ENCODE peak calls at places on chromosomes 12 and 14, in six cellular contexts. S is GM23338, B is breast epithelium, R is pancreas, T is heart right ventricle, K is small intestine. N is an unnamed sample.

GRCh38 chr14:22319526-22320352 is 269.3 kb downstream of the DAD1 start:
- DNase-seq in S (peak), B (no peak), R (no peak), T (no peak), K (peak), N (no peak)

GRCh38 chr14:50955373-50956043 is 11.2 kb upstream of the PYGL start:
- DNase-seq in S (peak), B (peak), R (no peak), T (peak), K (peak), N (no peak)

GRCh38 chr14:90060965-90061848 is 587 bp upstream of the KCNK13 start:
- DNase-seq in S (peak), B (no peak), R (peak), T (peak), K (no peak), N (no peak)

GRCh38 chr12:47216150-47216677 is 136.5 kb upstream of the AMIGO2 start:
- DNase-seq in S (no peak), B (no peak), R (no peak), T (no peak), K (peak), N (no peak)

GRCh38 chr12:68231229-68231628 is 5.6 kb upstream of the IL26 start:
- DNase-seq in S (no peak), B (no peak), R (no peak), T (no peak), K (no peak), N (no peak)

GRCh38 chr14:100417466-100417865 is 94.3 kb downstream of the SLC25A47 start:
- DNase-seq in S (peak), B (no peak), R (peak), T (no peak), K (peak), N (peak)

GRCh38 chr14:61512026-61512425 is 183.3 kb upstream of the HIF1A start:
- DNase-seq in S (no peak), B (no peak), R (no peak), T (no peak), K (no peak), N (no peak)

GRCh38 chr12:75662501-75663159 is 151.2 kb upstream of the KRR1 start:
- DNase-seq in S (no peak), B (no peak), R (no peak), T (no peak), K (no peak), N (no peak)

GRCh38 chr14:35927727-35928126 is 101.6 kb downstream of the BRMS1L start:
- DNase-seq in S (no peak), B (no peak), R (no peak), T (no peak), K (no peak), N (no peak)

GRCh38 chr12:30847259-30847658 is 79.3 kb upstream of the TSPAN11 start:
- DNase-seq in S (peak), B (no peak), R (no peak), T (no peak), K (peak), N (no peak)

GRCh38 chr12:91139981-91140659 is 28.8 kb upstream of the LUM start:
- DNase-seq in S (no peak), B (no peak), R (no peak), T (no peak), K (no peak), N (no peak)

GRCh38 chr12:34400423-34400881 is 378.2 kb downstream of the ALG10 start:
- DNase-seq in S (no peak), B (peak), R (peak), T (peak), K (no peak), N (no peak)

GRCh38 chr12:120388711-120389431 is 19.9 kb upstream of the MSI1 start:
- DNase-seq in S (peak), B (no peak), R (no peak), T (no peak), K (no peak), N (no peak)

GRCh38 chr14:55291480-55292081 is 20.4 kb downstream of the FBXO34 start:
- DNase-seq in S (no peak), B (no peak), R (no peak), T (no peak), K (no peak), N (no peak)

GRCh38 chr14:97353102-97353501 is 555.9 kb downstream of the VRK1 start:
- DNase-seq in S (no peak), B (no peak), R (no peak), T (no peak), K (no peak), N (no peak)

GRCh38 chr14:73725116-73726024 is 11.2 kb upstream of the PNMA1 start:
- DNase-seq in S (no peak), B (no peak), R (no peak), T (no peak), K (no peak), N (no peak)

GRCh38 chr12:24751181-24751580 is 197.7 kb downstream of the BCAT1 start:
- DNase-seq in S (no peak), B (no peak), R (no peak), T (no peak), K (no peak), N (no peak)

GRCh38 chr12:45909041-45909713 is 81.2 kb downstream of the SCAF11 start:
- DNase-seq in S (no peak), B (no peak), R (no peak), T (no peak), K (no peak), N (no peak)

GRCh38 chr12:131726-132465 is 65.3 kb downstream of the IQSEC3 start:
- DNase-seq in S (no peak), B (no peak), R (no peak), T (no peak), K (no peak), N (no peak)

GRCh38 chr12:127388985-127389384 is 878.0 kb upstream of the TMEM132C start:
- DNase-seq in S (no peak), B (no peak), R (no peak), T (no peak), K (no peak), N (no peak)

GRCh38 chr12:127607146-127607725 is 659.7 kb upstream of the TMEM132C start:
- DNase-seq in S (no peak), B (no peak), R (no peak), T (no peak), K (no peak), N (no peak)

GRCh38 chr12:26787125-26787495 is 45.9 kb downstream of the ITPR2 start:
- DNase-seq in S (no peak), B (no peak), R (no peak), T (no peak), K (no peak), N (no peak)

GRCh38 chr12:113462880-113463745 is 8.6 kb downstream of the LHX5 start:
- DNase-seq in S (peak), B (no peak), R (no peak), T (no peak), K (no peak), N (no peak)

GRCh38 chr14:97120204-97121120 is 323.3 kb downstream of the VRK1 start:
- DNase-seq in S (no peak), B (no peak), R (no peak), T (no peak), K (no peak), N (no peak)

GRCh38 chr14:58978336-58978735 is 210.1 kb upstream of the DAAM1 start:
- DNase-seq in S (no peak), B (no peak), R (no peak), T (peak), K (no peak), N (no peak)

GRCh38 chr12:65825573-65826512 is 1.6 kb downstream of the HMGA2 start:
- DNase-seq in S (peak), B (no peak), R (peak), T (peak), K (peak), N (no peak)

GRCh38 chr12:123995023-123995422 is 22.0 kb downstream of the ZNF664 start:
- DNase-seq in S (no peak), B (no peak), R (no peak), T (no peak), K (no peak), N (no peak)

GRCh38 chr12:76312314-76312713 is 35.9 kb downstream of the BBS10 start:
- DNase-seq in S (peak), B (no peak), R (no peak), T (no peak), K (no peak), N (no peak)

GRCh38 chr14:93619176-93619793 is 169.0 kb downstream of the PRIMA1 start:
- DNase-seq in S (peak), B (no peak), R (no peak), T (no peak), K (peak), N (no peak)

GRCh38 chr12:58066296-58066695 is 124.9 kb downstream of the ATP23 start:
- DNase-seq in S (no peak), B (no peak), R (no peak), T (no peak), K (no peak), N (no peak)

GRCh38 chr14:105925615-105926414 is 399.4 kb downstream of the TMEM121 start:
- DNase-seq in S (no peak), B (peak), R (peak), T (no peak), K (no peak), N (no peak)

GRCh38 chr14:69767369-69767999 is 542 bp downstream of the SRSF5 start:
- DNase-seq in S (peak), B (peak), R (peak), T (peak), K (peak), N (peak)

GRCh38 chr12:13211859-13212664 is 15.5 kb downstream of the EMP1 start:
- DNase-seq in S (peak), B (no peak), R (no peak), T (no peak), K (peak), N (no peak)

GRCh38 chr14:54815016-54815415 is 87.6 kb downstream of the GCH1 start:
- DNase-seq in S (no peak), B (no peak), R (no peak), T (peak), K (no peak), N (no peak)

GRCh38 chr12:50070314-50071060 is 13.1 kb downstream of the ASIC1 start:
- DNase-seq in S (peak), B (peak), R (peak), T (peak), K (peak), N (peak)
- H3K27ac ChIP-seq in S (no peak), B (no peak), R (no peak), T (no peak), K (no peak), N (no peak)

GRCh38 chr12:7058850-7059249 is 1.7 kb upstream of the C1S start:
- DNase-seq in S (no peak), B (no peak), R (no peak), T (no peak), K (no peak), N (no peak)

GRCh38 chr12:7061596-7061995 is 1.1 kb downstream of the C1S start:
- DNase-seq in S (no peak), B (no peak), R (no peak), T (no peak), K (no peak), N (no peak)

GRCh38 chr12:7061138-7061537 is 620 bp downstream of the C1S start:
- DNase-seq in S (peak), B (no peak), R (no peak), T (no peak), K (no peak), N (no peak)

GRCh38 chr12:7059780-7060179 is 738 bp upstream of the C1S start:
- DNase-seq in S (no peak), B (no peak), R (no peak), T (no peak), K (no peak), N (no peak)

GRCh38 chr12:7060353-7060954 is at the start of gene C1S:
- DNase-seq in S (peak), B (no peak), R (no peak), T (peak), K (peak), N (peak)
- H3K27ac ChIP-seq in S (no peak), B (peak), R (no peak), T (peak), K (no peak), N (no peak)

DNA sequence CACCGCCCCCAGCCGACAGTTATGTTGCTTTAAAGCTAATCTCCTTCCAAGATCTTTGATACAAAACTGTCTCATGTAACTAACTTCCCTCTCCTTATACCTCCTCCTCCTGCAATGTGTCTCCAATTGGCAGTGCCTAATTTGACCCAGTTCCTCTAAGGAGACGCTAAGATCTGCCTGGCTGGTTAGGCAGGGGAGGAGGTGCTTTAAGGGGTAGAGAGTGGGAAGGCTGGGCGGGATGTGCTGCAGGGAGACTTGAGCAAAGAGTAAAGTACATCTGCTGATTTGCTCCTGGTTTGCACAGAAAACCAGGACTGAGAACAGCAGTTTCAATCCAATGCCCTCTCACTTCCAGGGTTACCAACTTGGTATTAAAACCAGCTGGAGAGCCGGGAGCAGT is 7.4 kb upstream of the IKZF4 start:
- DNase-seq in S (no peak), B (no peak), R (no peak), T (no peak), K (peak), N (no peak)
- H3K27ac ChIP-seq in S (no peak), B (peak), R (no peak), T (no peak), K (no peak), N (no peak)

DNA sequence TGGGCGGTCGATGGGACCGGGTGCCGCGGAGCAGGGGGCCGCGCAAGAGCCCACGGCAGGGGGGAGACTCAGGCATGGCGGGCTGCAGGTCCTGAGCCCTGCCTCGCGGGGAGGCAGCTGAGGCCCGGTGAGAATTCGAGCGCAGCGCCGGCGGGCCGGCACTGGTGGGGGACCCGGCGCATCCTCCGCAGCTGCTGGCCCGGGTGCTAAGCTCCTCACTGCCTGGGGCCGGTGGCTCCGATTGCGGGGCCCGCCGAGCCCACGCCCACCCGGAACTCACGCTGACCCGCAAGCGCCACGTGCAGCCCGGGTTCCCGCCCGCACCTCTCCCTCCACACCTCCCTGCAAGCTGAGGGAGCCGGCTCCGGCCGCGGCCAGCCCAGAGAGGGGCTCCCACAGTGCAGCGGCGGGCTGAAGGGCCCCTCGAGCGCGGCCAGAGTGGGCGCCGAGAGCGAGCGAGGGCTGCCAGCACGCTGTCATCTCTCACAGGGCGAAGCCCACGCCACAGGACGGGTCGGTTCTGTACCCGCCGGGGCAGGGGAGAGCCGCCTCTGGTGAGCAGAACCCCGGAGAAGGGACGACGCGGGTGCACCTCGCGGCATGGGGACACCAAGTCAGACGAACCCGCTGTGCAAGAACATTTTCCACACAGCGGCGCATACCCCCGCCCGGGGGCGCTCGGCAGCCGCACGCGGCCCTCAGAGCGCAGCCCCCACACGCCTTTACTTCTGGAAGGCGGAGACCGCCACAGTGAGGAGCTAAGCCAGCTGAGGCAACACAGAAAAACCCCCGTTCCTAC is 1.2 kb upstream of the SIVA1 start:
- DNase-seq in S (no peak), B (no peak), R (peak), T (peak), K (no peak), N (no peak)
- H3K27ac ChIP-seq in S (peak), B (peak), R (peak), T (peak), K (peak), N (peak)

GRCh38 chr12:125091401-125091800 is 26.2 kb downstream of the AACS start:
- DNase-seq in S (no peak), B (no peak), R (no peak), T (no peak), K (no peak), N (no peak)

GRCh38 chr12:125090437-125090836 is 25.2 kb downstream of the AACS start:
- DNase-seq in S (no peak), B (no peak), R (no peak), T (no peak), K (no peak), N (no peak)

GRCh38 chr12:125093681-125094025 is 28.4 kb downstream of the AACS start:
- DNase-seq in S (no peak), B (no peak), R (no peak), T (no peak), K (no peak), N (no peak)

GRCh38 chr12:125092872-125093680 is 27.8 kb downstream of the AACS start:
- DNase-seq in S (peak), B (no peak), R (no peak), T (peak), K (peak), N (no peak)

DNA sequence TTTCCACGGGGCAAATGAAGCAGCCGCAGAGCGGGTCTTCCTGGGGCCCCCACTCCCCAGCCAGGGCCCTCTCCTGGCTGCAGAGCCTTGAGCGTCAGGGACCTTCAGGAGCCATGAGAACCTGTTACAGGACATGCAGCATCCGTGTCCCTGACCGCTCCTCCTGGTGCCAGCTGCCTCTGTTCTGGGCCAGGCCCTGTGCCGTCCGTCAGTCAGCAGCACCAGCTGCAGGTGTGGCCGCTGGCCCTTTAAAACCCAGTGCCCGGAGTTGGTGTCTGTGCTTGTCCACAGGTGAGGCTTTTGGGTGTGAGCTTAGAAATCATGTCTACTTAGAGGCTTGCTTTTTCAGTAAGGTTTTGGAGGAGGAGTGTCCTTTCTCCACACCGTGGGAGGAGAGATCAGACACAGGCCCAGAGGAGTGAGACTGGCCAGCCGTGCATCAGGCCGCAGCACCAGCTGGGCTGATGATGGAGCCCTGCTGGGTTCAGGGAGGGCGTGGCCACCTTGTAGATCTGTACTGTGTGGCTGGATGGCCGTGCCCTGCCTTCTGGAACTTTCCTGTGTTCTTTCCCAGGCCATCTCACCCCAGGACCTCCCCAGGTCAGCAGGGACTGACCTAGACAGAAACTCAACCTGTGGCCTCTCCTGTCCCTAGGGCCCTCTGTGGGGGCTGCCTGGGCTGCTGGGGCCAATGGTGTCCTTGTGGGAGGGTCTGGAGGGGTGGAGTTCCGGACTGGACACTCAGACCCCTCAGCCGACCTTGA is 27.1 kb downstream of the AACS start:
- DNase-seq in S (no peak), B (no peak), R (no peak), T (no peak), K (no peak), N (no peak)
- H3K27ac ChIP-seq in S (no peak), B (no peak), R (no peak), T (peak), K (no peak), N (no peak)

GRCh38 chr12:101536069-101536674 is 58.6 kb upstream of the MYBPC1 start:
- DNase-seq in S (no peak), B (no peak), R (no peak), T (no peak), K (peak), N (no peak)
- H3K27ac ChIP-seq in S (no peak), B (no peak), R (no peak), T (no peak), K (no peak), N (no peak)

DNA sequence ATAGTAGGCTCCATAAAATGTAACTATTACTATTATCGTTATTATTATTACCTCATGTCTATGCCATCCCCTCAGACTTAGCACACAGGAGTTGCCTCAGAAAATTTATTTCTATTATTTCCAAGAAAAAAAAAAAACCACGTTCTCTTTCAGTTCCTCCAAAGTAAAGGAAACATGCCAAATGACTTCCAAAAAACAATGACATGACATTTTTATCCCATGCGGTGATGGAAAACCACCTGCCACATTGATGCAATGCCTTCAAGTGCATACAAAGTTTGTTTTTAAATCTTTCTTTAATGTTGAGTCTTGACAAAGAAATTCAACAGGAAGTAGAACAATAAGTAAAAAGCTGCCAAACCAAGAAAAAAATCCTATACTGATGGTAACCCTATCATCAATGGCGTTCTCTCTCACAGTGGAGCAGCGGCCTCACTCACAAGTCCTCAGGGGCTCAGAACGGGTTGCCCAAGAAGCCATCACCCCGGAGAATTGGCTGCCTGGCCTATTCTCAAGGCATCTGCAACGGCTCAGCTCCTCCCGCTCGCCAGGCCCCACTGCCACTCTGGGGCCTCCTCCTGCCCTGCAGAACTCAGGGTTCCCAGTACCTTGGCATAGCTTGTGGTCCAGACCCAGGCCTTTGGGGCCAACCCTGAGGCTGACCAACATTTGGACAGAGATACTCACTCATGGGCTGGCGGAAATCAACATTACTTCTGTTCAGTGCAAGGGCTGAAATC is 51.9 kb downstream of the SERPINA3 start:
- DNase-seq in S (no peak), B (no peak), R (no peak), T (no peak), K (no peak), N (no peak)
- H3K27ac ChIP-seq in S (no peak), B (no peak), R (no peak), T (no peak), K (no peak), N (no peak)

GRCh38 chr12:52496054-52496453 is 3.0 kb upstream of the KRT6A start:
- DNase-seq in S (no peak), B (no peak), R (no peak), T (no peak), K (no peak), N (no peak)

GRCh38 chr12:52494518-52494917 is 1.5 kb upstream of the KRT6A start:
- DNase-seq in S (peak), B (no peak), R (no peak), T (no peak), K (no peak), N (no peak)

GRCh38 chr12:52495385-52495784 is 2.3 kb upstream of the KRT6A start:
- DNase-seq in S (peak), B (no peak), R (no peak), T (no peak), K (peak), N (peak)

GRCh38 chr12:52493172-52493571 is at the start of gene KRT6A:
- DNase-seq in S (no peak), B (no peak), R (no peak), T (no peak), K (no peak), N (no peak)

GRCh38 chr12:52494100-52494499 is 1.0 kb upstream of the KRT6A start:
- DNase-seq in S (no peak), B (no peak), R (no peak), T (no peak), K (no peak), N (no peak)
- H3K27ac ChIP-seq in S (no peak), B (peak), R (no peak), T (no peak), K (no peak), N (no peak)

N was measured in caudate nucleus.